ENCODE peak calls at places on chromosomes 16 and 17, in ten cellular contexts. C is transverse colon, J is SK-N-SH, T is breast epithelium, Y is HCT116, K is GM12892, M is stomach, F is GM23338, Z is upper lobe of left lung, P is GM12878. G is an unnamed sample.

GRCh38 chr17:57356153-57356721 is 99.9 kb downstream of the MSI2 start:
- DNase-seq in Z (no peak), C (no peak), Y (no peak), M (peak; percentile 1), P (no peak), K (no peak), T (no peak), F (no peak), J (no peak), G (no peak)

GRCh38 chr16:29824589-29825144 is 4.4 kb downstream of the MVP start:
- DNase-seq in J (no peak), T (no peak), F (no peak), Y (no peak), K (no peak), C (no peak), P (no peak), M (no peak), Z (no peak), G (no peak)

GRCh38 chr16:77231047-77231446 is 31.8 kb downstream of the SYCE1L start:
- DNase-seq in Z (no peak), C (no peak), P (no peak), K (no peak), F (no peak), T (no peak), M (no peak), J (no peak), Y (no peak), G (no peak)

GRCh38 chr16:25065899-25066298 is 45.6 kb upstream of the LCMT1 start:
- DNase-seq in Y (no peak), P (no peak), C (no peak), K (peak; percentile 40), J (peak; percentile 28), Z (no peak), F (peak; percentile 58), M (no peak), T (no peak), G (no peak)

GRCh38 chr17:31256936-31257335 is 40.1 kb downstream of the OMG start:
- DNase-seq in Z (no peak), F (no peak), Y (no peak), C (no peak), K (no peak), J (no peak), T (no peak), P (no peak), M (no peak), G (no peak)

GRCh38 chr17:65079489-65079900 is 23.0 kb upstream of the GNA13 start:
- DNase-seq in J (peak; percentile 61), F (peak; percentile 62), C (no peak), Z (no peak), P (no peak), Y (no peak), K (no peak), T (peak; percentile 77), M (no peak), G (no peak)

GRCh38 chr16:87176735-87177134 is 140.5 kb downstream of the C16orf95 start:
- DNase-seq in F (no peak), M (no peak), C (no peak), Z (no peak), K (no peak), P (no peak), Y (no peak), T (no peak), J (no peak), G (no peak)

GRCh38 chr16:47110939-47111338 is 32.8 kb downstream of the NETO2 start:
- DNase-seq in F (peak; percentile 53), P (no peak), Z (no peak), C (no peak), M (no peak), K (no peak), J (peak; percentile 10), T (no peak), Y (no peak), G (no peak)

GRCh38 chr17:34400301-34400931 is 37.4 kb upstream of the CCL1 start:
- DNase-seq in C (no peak), Z (no peak), Y (no peak), P (no peak), M (no peak), K (no peak), F (no peak), T (no peak), J (no peak), G (no peak)

GRCh38 chr16:85252461-85252860 is 140.2 kb upstream of the CIBAR2 start:
- DNase-seq in Z (no peak), K (no peak), F (no peak), T (no peak), J (no peak), C (no peak), M (no peak), Y (no peak), P (no peak), G (no peak)

GRCh38 chr16:79647586-79647985 is 47.0 kb upstream of the MAF start:
- DNase-seq in P (no peak), Y (no peak), K (no peak), Z (no peak), J (no peak), M (no peak), C (no peak), T (no peak), F (no peak), G (no peak)

GRCh38 chr16:57284206-57284951 is at the start of gene PLLP:
- DNase-seq in F (peak; percentile 68), M (peak; percentile 74), J (peak; percentile 90), C (peak; percentile 59), Z (peak; percentile 54), K (peak; percentile 77), Y (no peak), P (no peak), T (no peak), G (no peak)

GRCh38 chr17:40319651-40320550 is 10.9 kb downstream of the RARA start:
- DNase-seq in M (peak; percentile 59), T (peak; percentile 53), P (no peak), J (peak; percentile 17), Z (peak; percentile 81), C (peak; percentile 75), Y (no peak), F (no peak), K (no peak), G (no peak)

GRCh38 chr17:72684405-72685020 is 408.0 kb downstream of the SLC39A11 start:
- DNase-seq in F (no peak), J (no peak), Y (no peak), T (no peak), K (no peak), P (no peak), C (no peak), Z (no peak), M (no peak), G (no peak)

GRCh38 chr17:17019430-17019762 is 22.9 kb upstream of the MPRIP start:
- DNase-seq in M (no peak), Y (no peak), T (no peak), F (no peak), P (no peak), C (no peak), K (no peak), J (no peak), Z (no peak), G (no peak)

GRCh38 chr16:54066451-54067056 is 220.0 kb downstream of the IRX3 start:
- DNase-seq in T (peak; percentile 63), Z (no peak), Y (no peak), K (no peak), J (no peak), F (no peak), M (no peak), C (no peak), P (no peak), G (no peak)

GRCh38 chr17:47274319-47275069 is 20.9 kb downstream of the ITGB3 start:
- DNase-seq in F (no peak), Y (no peak), P (no peak), C (no peak), J (no peak), Z (no peak), M (no peak), K (no peak), T (no peak), G (no peak)

GRCh38 chr16:85006639-85007038 is 4.7 kb downstream of the ZDHHC7 start:
- DNase-seq in T (no peak), J (no peak), F (no peak), C (no peak), Z (no peak), M (no peak), P (no peak), K (no peak), Y (no peak), G (no peak)

GRCh38 chr17:50668025-50668837 is 33.5 kb downstream of the ABCC3 start:
- DNase-seq in F (no peak), K (no peak), Z (no peak), P (no peak), J (no peak), T (no peak), M (no peak), C (no peak), Y (no peak), G (no peak)

GRCh38 chr16:58507963-58508670 is 7.2 kb upstream of the SETD6 start:
- DNase-seq in Z (no peak), T (no peak), K (no peak), Y (no peak), C (no peak), M (peak; percentile 17), P (no peak), F (no peak), J (no peak), G (no peak)
- TF ChIP-seq POLR2AphosphoS5 in Z (no peak), T (no peak), K (no peak), Y (no peak), C (no peak), M (no peak), P (no peak), F (no peak), J (no peak), G (no peak)

DNA sequence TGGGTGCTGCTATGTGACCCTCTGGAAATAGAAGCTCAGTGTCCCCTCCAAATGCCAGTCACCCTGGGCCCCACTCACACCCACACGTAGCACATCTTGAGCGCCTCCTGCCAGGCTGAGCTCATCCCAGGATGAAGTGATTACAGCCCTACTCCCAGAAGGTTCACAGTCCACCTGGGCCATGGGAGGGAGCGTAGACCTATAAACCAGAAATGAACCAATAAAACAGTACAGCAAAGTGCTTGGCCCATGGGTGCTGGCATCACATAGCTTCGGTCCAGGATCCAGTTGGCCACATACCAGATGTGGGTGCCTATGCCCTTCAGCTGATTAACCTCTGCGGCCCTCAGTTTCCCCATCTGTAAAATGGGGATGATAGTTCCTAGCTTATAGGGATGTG is 2.2 kb upstream of the BICDL2 start:
- DNase-seq in J (no peak), F (no peak), T (no peak), K (no peak), P (no peak), M (no peak), Z (no peak), C (peak; percentile 84), Y (no peak), G (no peak)
- TF ChIP-seq POLR2AphosphoS5 in J (no peak), F (no peak), T (no peak), K (no peak), P (no peak), M (no peak), Z (no peak), C (no peak), Y (no peak), G (no peak)

GRCh38 chr16:10849736-10850477 is 27.1 kb upstream of the CIITA start:
- DNase-seq in J (no peak), K (no peak), F (no peak), P (no peak), Z (no peak), Y (no peak), M (no peak), T (no peak), C (no peak), G (no peak)
- TF ChIP-seq POLR2AphosphoS5 in J (no peak), K (no peak), F (no peak), P (no peak), Z (no peak), Y (no peak), M (no peak), T (no peak), C (no peak), G (no peak)

GRCh38 chr16:71894229-71894920 is 956 bp upstream of the IST1 start:
- DNase-seq in J (peak; percentile 37), C (peak; percentile 53), T (peak; percentile 42), M (peak; percentile 56), P (no peak), Y (peak; percentile 43), Z (peak; percentile 80), F (peak; percentile 85), K (no peak), G (peak; percentile 91)
- TF ChIP-seq POLR2AphosphoS5 in J (no peak), C (no peak), T (no peak), M (no peak), P (no peak), Y (no peak), Z (peak; percentile 40), F (no peak), K (no peak), G (no peak)

G was measured in vagina.